ENCODE peak calls at places on chromosome 15, in ten cellular contexts. F is brain microvascular endothelial cell, U is osteoblast, H is IMR-90, I is esophagus muscularis mucosa, X is hepatocyte, M is aorta, C is upper lobe of right lung, Z is breast epithelium, J is uterus. G is an unnamed sample. For H3K27me3 and H3K36me3, the result is how much of the 10 kb centered on the place peaks cover.

GRCh38 chr15:79349526-79349925 is 38.6 kb downstream of the TMED3 start:
- DNase-seq in Z (no peak), J (no peak), X (no peak), H (no peak), I (no peak), C (no peak), U (no peak), F (no peak), M (no peak), G (no peak)

GRCh38 chr15:60871731-60872130 is 357.4 kb downstream of the RORA start:
- DNase-seq in U (no peak), M (no peak), F (no peak), I (no peak), C (no peak), J (no peak), H (peak), X (peak), Z (no peak), G (no peak)

GRCh38 chr15:93029613-93030429 is 59.2 kb downstream of the RGMA start:
- DNase-seq in H (peak), C (no peak), M (no peak), F (peak), J (peak), I (no peak), U (peak), Z (peak), X (peak), G (peak)

GRCh38 chr15:90286678-90287077 is 21.2 kb downstream of the NGRN start:
- DNase-seq in X (peak), I (peak), H (peak), F (no peak), C (no peak), Z (no peak), J (no peak), M (no peak), U (no peak), G (no peak)

GRCh38 chr15:29090617-29091466 is 178.8 kb downstream of the NSMCE3 start:
- DNase-seq in I (no peak), X (peak), F (no peak), C (no peak), Z (no peak), M (no peak), H (peak), J (no peak), U (no peak), G (no peak)

GRCh38 chr15:73190189-73190601 is 137.9 kb downstream of the NEO1 start:
- DNase-seq in J (no peak), M (no peak), Z (no peak), C (no peak), I (no peak), F (no peak), U (no peak), H (peak), X (no peak), G (no peak)

GRCh38 chr15:85837011-85837433 is 42.3 kb upstream of the KLHL25 start:
- DNase-seq in X (peak), M (no peak), I (no peak), J (no peak), U (peak), Z (no peak), H (no peak), F (no peak), C (no peak), G (peak)

GRCh38 chr15:48645558-48646330 is at the start of gene FBN1:
- DNase-seq in I (peak), F (peak), M (peak), X (peak), C (peak), H (peak), U (peak), J (peak), Z (peak), G (peak)

GRCh38 chr15:56794923-56795329 is 61.6 kb upstream of the ZNF280D start:
- DNase-seq in Z (no peak), I (no peak), M (no peak), J (peak), C (no peak), U (no peak), F (no peak), H (no peak), X (no peak), G (no peak)

GRCh38 chr15:72968531-72968922 is 83.7 kb upstream of the NEO1 start:
- DNase-seq in U (no peak), I (no peak), Z (no peak), X (peak), C (no peak), J (no peak), H (no peak), M (no peak), F (peak), G (peak)

GRCh38 chr15:67945951-67946700 is 106.3 kb upstream of the RNU6-1 start:
- DNase-seq in U (no peak), Z (peak), I (peak), X (peak), C (no peak), M (no peak), F (peak), H (peak), J (peak), G (no peak)

DNA sequence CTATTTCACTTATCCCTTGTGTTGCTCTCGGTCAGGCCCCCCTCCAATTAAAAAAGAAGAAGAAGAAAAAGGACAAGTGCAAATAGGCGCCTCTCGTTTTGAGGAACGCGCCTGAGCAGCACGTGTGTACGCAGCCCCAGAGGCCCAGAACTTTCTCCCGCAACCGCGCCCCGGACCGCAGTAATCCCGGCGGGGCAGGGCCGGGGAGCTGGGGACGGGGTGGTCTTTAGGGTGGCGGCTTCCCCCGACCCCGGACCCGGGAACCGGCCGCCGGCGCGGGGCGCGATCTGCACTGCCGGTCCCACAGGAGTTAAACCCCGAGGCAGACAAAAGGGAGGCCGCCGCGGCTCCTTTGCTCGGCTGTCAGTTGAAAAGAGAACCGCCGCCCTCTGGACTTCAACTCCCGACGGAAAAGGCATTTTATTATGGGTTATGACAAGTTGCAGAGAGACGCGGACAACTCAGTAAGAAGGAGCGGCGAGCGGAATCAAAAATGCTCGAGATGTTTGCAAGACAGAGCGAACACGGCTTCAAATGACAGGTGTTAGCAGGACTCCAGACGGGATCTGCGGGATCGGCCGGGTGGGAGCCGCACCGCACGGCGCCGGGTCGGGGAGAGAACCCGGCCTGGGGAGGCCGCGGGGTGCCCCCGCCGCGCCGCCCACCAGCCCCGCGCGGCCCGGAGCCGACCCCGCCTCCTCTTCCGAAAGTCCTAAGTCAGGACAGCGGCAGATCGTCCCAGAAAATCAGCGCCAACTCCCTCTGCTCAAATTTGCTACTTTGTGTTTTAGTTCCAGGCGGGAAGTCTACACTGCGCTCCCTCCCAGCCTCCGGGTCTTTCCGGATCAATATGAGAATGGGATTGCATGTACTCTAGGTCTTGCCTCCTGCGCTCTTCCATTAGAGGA is 79.0 kb downstream of the NR2F2 start:
- DNase-seq in F (peak), X (peak), U (peak), J (no peak), H (peak), M (no peak), Z (no peak), I (peak), C (no peak), G (peak)
- H3K27me3 ChIP-seq in F (under half), X (half or more), U (half or more), J (half or more), H (half or more), M (under half), Z (under half), I (half or more), C (half or more), G (under half)

DNA sequence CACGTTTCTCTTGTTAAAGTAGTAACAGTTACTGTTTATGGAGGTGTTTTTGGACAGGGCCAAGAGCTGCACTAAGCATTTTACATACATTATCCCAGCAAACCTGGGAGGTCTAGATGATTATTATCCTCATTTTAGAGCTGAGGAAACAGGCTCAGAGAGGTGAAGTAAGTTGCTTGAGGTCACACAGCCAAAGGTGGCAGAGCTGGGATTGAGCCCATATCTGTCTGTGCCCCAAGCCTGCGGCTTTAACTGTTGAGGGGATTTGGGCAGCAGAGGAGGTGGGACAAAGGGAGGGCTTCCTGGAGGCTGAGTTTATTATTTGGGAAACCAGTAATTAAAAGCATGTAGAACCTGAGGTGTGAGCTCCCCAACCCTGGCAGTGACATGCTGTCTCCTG is 9.2 kb downstream of the SMAD6 start:
- DNase-seq in J (no peak), C (no peak), F (no peak), U (peak), I (no peak), X (no peak), H (no peak), M (no peak), Z (no peak), G (no peak)
- H3K36me3 ChIP-seq in J (under half), C (under half), F (under half), U (under half), I (under half), X (under half), H (under half), M (under half), Z (under half), G (under half)

GRCh38 chr15:62896969-62897486 is 145.5 kb upstream of the TPM1 start:
- DNase-seq in F (peak), C (peak), I (peak), J (peak), X (peak), Z (peak), U (peak), H (peak), M (peak), G (peak)

GRCh38 chr15:62897634-62898033 is 144.9 kb upstream of the TPM1 start:
- DNase-seq in Z (no peak), F (no peak), J (no peak), M (no peak), C (no peak), H (no peak), U (no peak), I (no peak), X (no peak), G (no peak)

GRCh38 chr15:62895139-62895866 is 147.2 kb upstream of the TPM1 start:
- DNase-seq in M (no peak), I (no peak), J (no peak), F (peak), H (peak), U (no peak), C (no peak), X (no peak), Z (no peak), G (no peak)

GRCh38 chr15:62895905-62896316 is 146.6 kb upstream of the TPM1 start:
- DNase-seq in I (no peak), J (no peak), C (no peak), H (peak), Z (no peak), U (no peak), X (no peak), F (peak), M (no peak), G (no peak)

DNA sequence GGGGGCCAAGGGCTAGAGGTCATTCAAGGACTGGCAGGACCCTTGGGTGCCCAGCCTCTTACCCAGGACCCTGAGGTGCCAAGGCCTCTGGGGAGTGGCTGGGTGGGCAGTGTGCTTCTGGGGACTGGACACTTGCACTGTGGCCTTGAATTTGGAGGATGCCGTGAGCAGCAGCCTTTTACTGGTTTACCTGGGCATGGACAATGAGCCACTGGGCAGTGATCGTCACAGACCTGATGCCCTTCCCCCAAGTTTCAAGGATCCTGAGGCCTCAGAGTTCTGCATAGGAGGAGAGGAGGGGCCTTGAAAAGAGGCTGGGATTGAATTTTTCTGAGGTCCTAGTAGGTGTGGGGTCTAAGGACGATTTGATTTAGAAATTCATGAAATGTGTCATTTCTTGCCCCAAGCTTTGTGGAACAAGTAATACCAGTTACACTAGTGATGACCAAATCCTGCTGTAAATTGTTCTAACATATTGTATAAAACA is 146.1 kb upstream of the TPM1 start:
- DNase-seq in J (no peak), C (no peak), X (no peak), U (no peak), Z (no peak), F (peak), M (no peak), H (no peak), I (no peak), G (no peak)
- H3K27ac ChIP-seq in J (peak), C (no peak), X (peak), U (peak), Z (peak), F (peak), M (peak), H (peak), I (peak), G (peak)

DNA sequence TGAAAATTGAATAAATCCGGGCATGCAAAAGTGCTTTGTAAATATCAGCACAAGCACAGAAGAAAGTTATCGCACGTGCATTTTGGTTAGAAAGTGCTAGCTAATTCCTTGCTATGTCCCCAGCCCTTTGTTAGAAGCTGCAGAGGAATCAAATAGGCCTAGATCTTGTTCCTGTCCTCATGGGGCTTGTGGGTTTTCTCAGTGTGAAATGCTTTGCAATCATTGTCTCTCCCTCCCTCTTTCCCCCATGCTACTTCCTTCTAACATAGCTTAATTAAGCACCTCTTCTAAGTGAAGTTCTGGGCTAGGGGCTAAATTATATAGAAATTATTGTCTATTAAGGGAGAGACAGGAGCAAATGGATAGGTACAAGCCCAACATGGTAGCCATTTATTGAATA is 271.7 kb downstream of the RPLP1 start:
- DNase-seq in F (no peak), J (no peak), C (no peak), U (no peak), H (no peak), M (no peak), I (no peak), X (no peak), Z (no peak), G (no peak)
- H3K27me3 ChIP-seq in F (under half), J (under half), C (under half), U (under half), H (half or more), M (under half), I (under half), X (under half), Z (under half), G (under half)

GRCh38 chr15:42720071-42720470 is 16.9 kb downstream of the CDAN1 start:
- DNase-seq in M (no peak), H (no peak), X (no peak), J (no peak), F (no peak), I (no peak), Z (no peak), C (no peak), U (peak), G (no peak)
- H3K36me3 ChIP-seq in M (under half), H (under half), X (under half), J (under half), F (under half), I (under half), Z (under half), C (half or more), U (under half), G (under half)

DNA sequence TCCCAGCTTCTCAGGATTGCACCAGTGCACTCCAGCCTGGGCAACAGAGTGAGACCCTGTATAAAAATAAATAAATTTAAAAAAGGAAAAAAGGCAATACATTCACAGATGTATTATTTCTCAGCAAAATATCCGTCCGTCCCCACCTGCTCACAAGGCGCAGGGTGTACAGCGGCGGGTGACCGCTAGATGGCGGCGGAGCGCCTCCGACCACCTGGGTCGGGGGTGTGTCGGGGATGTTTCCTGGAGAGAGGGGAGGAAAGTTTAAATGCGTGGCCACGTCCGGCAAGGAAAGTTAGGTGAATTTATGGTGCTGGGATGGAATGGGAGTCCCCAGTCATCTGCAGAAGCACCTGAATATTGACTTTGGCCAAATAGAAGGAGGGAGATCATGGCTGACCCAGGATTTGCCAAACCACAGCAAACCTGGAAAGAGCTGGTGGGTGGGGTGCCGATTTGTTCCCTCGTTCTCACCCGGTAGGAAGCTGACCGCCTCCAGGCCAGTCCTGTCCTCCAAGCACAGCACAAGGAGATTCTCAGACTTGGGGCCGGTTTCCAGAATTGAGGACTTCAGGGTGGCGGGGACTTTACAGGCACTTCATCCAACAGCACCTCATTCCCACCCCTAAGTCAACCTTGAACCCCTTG is 88.2 kb downstream of the TMEM266 start:
- DNase-seq in H (peak), Z (no peak), U (peak), I (no peak), J (no peak), C (peak), M (peak), F (no peak), X (peak), G (peak)
- H3K27ac ChIP-seq in H (peak), Z (no peak), U (no peak), I (no peak), J (no peak), C (no peak), M (no peak), F (no peak), X (no peak), G (no peak)

GRCh38 chr15:74234598-74234875 is 1.6 kb upstream of the CCDC33 start:
- DNase-seq in X (no peak), I (no peak), U (no peak), M (no peak), C (no peak), Z (no peak), J (no peak), F (no peak), H (no peak), G (no peak)

GRCh38 chr15:74233864-74234597 is 2.1 kb upstream of the CCDC33 start:
- DNase-seq in I (no peak), H (no peak), M (no peak), X (no peak), U (peak), F (no peak), C (no peak), Z (no peak), J (no peak), G (no peak)

GRCh38 chr15:74238984-74239645 is 3.0 kb downstream of the CCDC33 start:
- DNase-seq in U (peak), J (no peak), Z (no peak), F (no peak), H (no peak), X (no peak), C (no peak), I (no peak), M (no peak), G (peak)

GRCh38 chr15:74233373-74233772 is 2.8 kb upstream of the CCDC33 start:
- DNase-seq in I (no peak), H (no peak), C (no peak), Z (no peak), M (no peak), J (no peak), U (peak), X (no peak), F (no peak), G (no peak)

GRCh38 chr15:74235962-74236361 is at the start of gene CCDC33:
- DNase-seq in F (no peak), C (peak), U (peak), Z (peak), I (no peak), J (no peak), M (no peak), H (no peak), X (no peak), G (peak)
- H3K27me3 ChIP-seq in F (under half), C (under half), U (under half), Z (under half), I (under half), J (under half), M (under half), H (under half), X (under half), G (under half)

DNA sequence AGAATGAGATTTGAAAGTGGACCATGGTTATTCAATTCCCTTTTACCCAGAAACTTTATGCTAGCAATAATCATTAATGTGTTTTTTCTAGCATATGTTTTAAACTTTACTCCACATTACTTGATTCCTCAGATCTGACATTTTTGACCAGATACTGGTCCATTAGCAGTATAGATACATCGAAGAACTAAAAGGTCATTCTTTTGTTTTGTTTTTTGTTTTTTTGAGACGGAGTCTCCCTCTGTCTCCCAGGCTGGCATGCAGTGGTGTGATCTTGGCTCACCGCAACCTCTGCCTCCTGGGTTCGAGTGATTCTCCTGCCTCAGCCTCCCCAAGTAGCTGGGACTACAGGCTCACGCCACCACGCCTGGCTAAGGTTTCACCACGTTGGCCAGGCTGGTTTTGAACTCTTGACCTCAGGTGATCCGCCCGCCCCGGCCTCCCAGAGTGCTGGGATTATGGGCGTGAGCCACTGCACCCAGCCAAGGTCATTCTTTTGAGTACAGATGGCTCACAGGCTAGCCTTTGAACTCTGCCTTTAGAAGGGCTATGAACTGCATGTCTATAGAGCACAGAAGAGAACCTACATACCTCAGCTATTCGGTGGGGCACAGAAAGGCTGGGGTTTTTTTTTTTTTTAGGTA is 28.6 kb downstream of the CHP1 start:
- DNase-seq in X (peak), Z (no peak), M (no peak), C (no peak), H (no peak), U (peak), F (no peak), I (no peak), J (no peak), G (peak)
- H3K36me3 ChIP-seq in X (under half), Z (under half), M (under half), C (under half), H (under half), U (under half), F (under half), I (under half), J (under half), G (under half)

GRCh38 chr15:43518073-43518761 is 809 bp downstream of the MAP1A start:
- DNase-seq in X (peak), C (peak), M (no peak), U (peak), Z (no peak), J (no peak), F (no peak), I (no peak), H (peak), G (no peak)
- H3K27ac ChIP-seq in X (peak), C (no peak), M (no peak), U (peak), Z (peak), J (peak), F (no peak), I (peak), H (peak), G (no peak)

G was measured in small intestine.